ENCODE peak calls at places on chromosomes 1 and 21, in eight cellular contexts. L, W, P, Y, Q, I, T and X are unnamed samples.

GRCh38 chr1:23824711-23825075 is 536 bp downstream of the HMGCL start:
- DNase-seq in L (no peak), W (no peak), P (no peak), Y (no peak), Q (no peak), I (no peak), T (peak), X (peak)

GRCh38 chr1:240312872-240313271 is 221.2 kb downstream of the FMN2 start:
- DNase-seq in L (no peak), W (peak), P (no peak), Y (no peak), Q (no peak), I (peak), T (peak), X (no peak)

GRCh38 chr1:50368179-50369007 is 54.9 kb downstream of the DMRTA2 start:
- DNase-seq in L (peak), W (no peak), P (peak), Y (peak), Q (peak), I (peak), T (peak), X (peak)

GRCh38 chr1:34052565-34052964 is 112.5 kb downstream of the CSMD2 start:
- DNase-seq in L (no peak), W (no peak), P (no peak), Y (no peak), Q (no peak), I (no peak), T (no peak), X (no peak)

GRCh38 chr1:237736372-237737029 is 154.2 kb downstream of the ZP4 start:
- DNase-seq in L (no peak), W (no peak), P (no peak), Y (no peak), Q (no peak), I (peak), T (no peak), X (peak)

GRCh38 chr1:193408782-193409293 is 222.4 kb upstream of the B3GALT2 start:
- DNase-seq in L (no peak), W (peak), P (peak), Y (peak), Q (peak), I (peak), T (peak), X (peak)

GRCh38 chr1:912740-913301 is 10.9 kb upstream of the SAMD11 start:
- DNase-seq in L (peak), W (no peak), P (peak), Y (no peak), Q (peak), I (peak), T (no peak), X (peak)

GRCh38 chr1:41620365-41621169 is 136.1 kb upstream of the EDN2 start:
- DNase-seq in L (no peak), W (no peak), P (no peak), Y (no peak), Q (peak), I (no peak), T (no peak), X (no peak)

GRCh38 chr1:216932424-216932823 is 209.2 kb upstream of the ESRRG start:
- DNase-seq in L (no peak), W (no peak), P (no peak), Y (no peak), Q (no peak), I (no peak), T (no peak), X (no peak)

GRCh38 chr1:190029441-190029840 is 448.2 kb downstream of the BRINP3 start:
- DNase-seq in L (no peak), W (no peak), P (no peak), Y (no peak), Q (no peak), I (no peak), T (no peak), X (no peak)

GRCh38 chr1:11566042-11566825 is 87.3 kb downstream of the DISP3 start:
- DNase-seq in L (no peak), W (no peak), P (no peak), Y (no peak), Q (no peak), I (no peak), T (no peak), X (no peak)
- H3K4me3 ChIP-seq in L (no peak), W (no peak), P (no peak), Y (no peak), Q (no peak), I (no peak), T (no peak), X (no peak)

GRCh38 chr1:180519846-180520245 is 17.5 kb upstream of the ACBD6 start:
- DNase-seq in L (no peak), W (no peak), P (no peak), Y (no peak), Q (no peak), I (no peak), T (no peak), X (no peak)
- H3K4me3 ChIP-seq in L (no peak), W (no peak), P (no peak), Y (no peak), Q (no peak), I (no peak), T (no peak), X (no peak)

GRCh38 chr1:43933386-43934278 is at the start of gene ARTN:
- DNase-seq in L (no peak), W (no peak), P (peak), Y (peak), Q (no peak), I (peak), T (no peak), X (peak)
- H3K4me3 ChIP-seq in L (no peak), W (peak), P (peak), Y (peak), Q (no peak), I (peak), T (peak), X (peak)

DNA sequence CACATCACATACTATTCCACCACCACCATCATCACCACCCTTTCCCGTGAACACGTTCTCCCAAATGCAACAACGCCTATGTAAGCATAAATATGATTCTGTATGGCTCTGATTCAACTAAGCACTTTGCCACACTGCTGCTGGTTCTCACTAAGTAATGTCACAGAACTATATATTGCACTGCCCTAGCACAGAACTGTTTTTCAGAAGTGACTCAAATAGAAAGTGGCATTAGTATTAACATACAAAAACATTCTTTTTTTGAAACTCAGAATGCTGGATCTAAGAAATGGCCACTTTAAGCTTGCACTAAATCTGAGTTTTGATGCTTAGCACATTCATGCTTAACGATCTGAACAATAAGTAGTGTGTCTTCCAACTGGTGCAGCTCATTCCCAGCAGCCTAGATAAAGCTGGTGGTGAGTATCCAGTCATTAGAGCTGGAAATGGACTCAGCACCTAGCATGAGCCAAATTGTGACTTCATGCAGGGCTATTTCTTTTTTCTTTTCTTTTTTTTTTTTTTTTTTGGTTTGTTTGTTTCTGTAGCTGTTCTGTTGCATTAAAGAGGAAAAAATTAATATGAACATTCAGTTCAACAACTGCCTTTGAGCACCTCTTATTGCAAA is 46.2 kb upstream of the ZC3H11B start:
- DNase-seq in L (no peak), W (peak), P (no peak), Y (no peak), Q (no peak), I (no peak), T (peak), X (no peak)
- H3K4me3 ChIP-seq in L (no peak), W (no peak), P (no peak), Y (no peak), Q (no peak), I (no peak), T (no peak), X (no peak)

DNA sequence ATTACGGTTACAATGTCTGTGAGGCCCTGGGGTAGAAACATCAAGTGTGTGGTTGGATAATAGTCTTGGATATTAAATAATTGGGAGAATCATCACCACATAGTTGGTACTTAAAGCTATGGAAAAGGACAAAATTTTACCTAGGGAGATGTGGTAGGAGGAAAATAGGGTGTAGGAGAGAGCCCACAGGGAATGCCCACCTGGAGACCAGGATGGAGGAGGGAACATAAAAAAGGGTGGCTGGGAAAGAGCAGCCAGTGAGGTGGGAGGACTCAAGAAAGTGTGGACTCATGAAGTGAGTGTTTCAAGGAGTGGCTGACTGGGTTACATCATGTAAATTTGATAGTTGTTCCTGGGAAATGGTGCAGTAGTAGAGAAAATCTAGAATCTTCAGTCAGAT is 3.0 kb upstream of the SOX13 start:
- DNase-seq in L (no peak), W (no peak), P (no peak), Y (no peak), Q (no peak), I (no peak), T (no peak), X (no peak)
- H3K4me3 ChIP-seq in L (no peak), W (no peak), P (no peak), Y (no peak), Q (no peak), I (no peak), T (no peak), X (no peak)

GRCh38 chr21:33871171-33871570 is 44.4 kb downstream of the ATP5PO start:
- DNase-seq in L (no peak), W (no peak), P (no peak), Y (no peak), Q (no peak), I (no peak), T (no peak), X (no peak)
- H3K4me3 ChIP-seq in L (no peak), W (no peak), P (no peak), Y (no peak), Q (no peak), I (no peak), T (no peak), X (no peak)

GRCh38 chr1:202133016-202133415 is 10.3 kb downstream of the GPR37L1 start:
- DNase-seq in L (peak), W (no peak), P (no peak), Y (no peak), Q (peak), I (peak), T (no peak), X (no peak)
- H3K4me3 ChIP-seq in L (no peak), W (no peak), P (no peak), Y (no peak), Q (no peak), I (no peak), T (no peak), X (no peak)

DNA sequence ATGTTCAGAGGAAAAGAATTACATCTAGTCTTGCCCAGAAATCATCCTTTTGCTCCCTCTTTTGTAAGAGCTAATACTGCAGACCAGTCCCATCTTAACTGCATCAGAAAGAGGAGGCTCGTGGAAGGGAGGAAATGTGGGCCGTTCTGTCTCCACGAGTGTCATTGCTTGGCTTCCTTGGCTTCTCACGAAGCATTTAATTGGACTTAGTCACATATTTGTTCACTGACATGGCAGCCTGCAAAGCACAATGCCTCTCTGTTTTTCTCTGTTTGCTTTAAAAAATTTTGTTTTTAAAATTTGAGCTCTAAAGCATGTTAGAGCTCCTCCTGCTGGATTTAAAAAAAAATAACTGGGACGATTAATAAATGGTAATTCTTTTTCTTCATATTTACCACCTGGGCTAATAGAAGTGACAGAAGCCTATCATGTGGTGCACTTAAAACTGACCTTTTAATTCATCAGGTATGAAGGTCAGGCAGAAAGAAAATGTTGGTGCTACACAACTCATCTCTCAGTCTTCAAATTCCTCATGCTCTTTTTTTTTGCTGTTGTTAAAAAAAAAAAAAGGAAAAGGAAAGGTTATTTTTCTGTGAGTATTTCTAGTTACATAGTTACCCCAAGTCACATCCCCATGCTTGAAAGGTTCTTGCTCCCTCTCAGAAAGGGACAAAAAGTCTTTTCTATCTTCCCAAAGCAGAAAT is 21.0 kb upstream of the C1orf105 start:
- DNase-seq in L (no peak), W (peak), P (no peak), Y (peak), Q (peak), I (peak), T (peak), X (peak)
- H3K4me3 ChIP-seq in L (no peak), W (no peak), P (no peak), Y (no peak), Q (no peak), I (no peak), T (peak), X (no peak)

DNA sequence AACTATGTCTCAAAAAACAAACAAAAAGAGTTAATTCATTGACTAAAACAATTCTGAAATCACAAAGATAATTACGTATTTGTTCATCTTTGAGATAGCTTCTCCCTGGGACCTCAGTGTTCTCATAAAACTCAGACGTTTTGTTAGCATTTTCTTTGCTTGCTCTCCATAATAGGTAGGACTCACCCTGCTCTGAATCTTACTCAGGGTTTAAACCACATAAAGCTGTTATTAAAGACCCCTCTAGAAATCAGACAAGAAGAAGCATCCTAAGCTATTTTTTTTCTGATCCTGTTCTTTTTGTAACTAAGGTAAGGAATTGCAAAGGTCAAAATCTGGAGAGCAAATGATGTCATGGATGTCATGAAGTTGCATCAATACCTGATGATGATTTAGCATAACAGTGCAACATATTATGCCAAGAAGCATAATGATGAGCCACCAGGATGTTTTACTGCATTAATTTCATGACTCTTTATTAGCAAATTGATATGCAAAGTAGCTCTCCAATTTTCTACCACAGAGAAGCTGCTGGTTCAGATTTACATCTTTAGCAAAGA is 2.4 kb downstream of the FBXO42 start:
- DNase-seq in L (no peak), W (no peak), P (no peak), Y (no peak), Q (no peak), I (no peak), T (peak), X (no peak)
- H3K4me3 ChIP-seq in L (no peak), W (no peak), P (no peak), Y (peak), Q (no peak), I (no peak), T (peak), X (peak)

GRCh38 chr1:62321438-62321837 is 2.2 kb upstream of the KANK4 start:
- DNase-seq in L (no peak), W (peak), P (no peak), Y (no peak), Q (no peak), I (peak), T (peak), X (no peak)
- H3K4me3 ChIP-seq in L (no peak), W (no peak), P (no peak), Y (no peak), Q (no peak), I (no peak), T (no peak), X (no peak)